ENCODE peak calls at places on chromosomes 12 and 14, in six cellular contexts. I, K, G, Q, D and Y are unnamed samples.
A peak's percentile ranks its signal among the peaks of the same experiment; 100 is the strongest.

GRCh38 chr14:69880051-69880487 is 853 bp downstream of the SMOC1 start:
- DNase-seq in I (no peak), K (peak; percentile 60), G (peak; percentile 27), Q (no peak), D (peak; percentile 33), Y (peak; percentile 16)

GRCh38 chr12:126974779-126975178 is 1292.2 kb upstream of the TMEM132C start:
- DNase-seq in I (peak; percentile 54), K (peak; percentile 11), G (no peak), Q (no peak), D (no peak), Y (no peak)

GRCh38 chr14:35412281-35413057 is 7.9 kb upstream of the NFKBIA start:
- DNase-seq in I (no peak), K (no peak), G (no peak), Q (peak; percentile 44), D (peak; percentile 47), Y (no peak)

GRCh38 chr12:51887476-51888315 is at the start of gene ANKRD33:
- DNase-seq in I (peak; percentile 94), K (peak; percentile 90), G (no peak), Q (peak; percentile 68), D (peak; percentile 28), Y (no peak)

GRCh38 chr12:65526311-65526710 is 247.8 kb downstream of the MSRB3 start:
- DNase-seq in I (no peak), K (no peak), G (peak; percentile 64), Q (no peak), D (no peak), Y (no peak)

GRCh38 chr14:96038558-96038919 is 623 bp upstream of the C14orf132 start:
- DNase-seq in I (no peak), K (peak; percentile 38), G (peak; percentile 25), Q (no peak), D (no peak), Y (no peak)

GRCh38 chr12:9648701-9649531 is 20.6 kb upstream of the CLEC2D start:
- DNase-seq in I (no peak), K (peak; percentile 26), G (no peak), Q (peak; percentile 8), D (no peak), Y (peak; percentile 13)

GRCh38 chr14:36070056-36071043 is 106.2 kb downstream of the PTCSC3 start:
- DNase-seq in I (peak; percentile 78), K (peak; percentile 87), G (peak; percentile 61), Q (peak; percentile 70), D (peak; percentile 66), Y (peak; percentile 36)

GRCh38 chr12:65779091-65779642 is 45.1 kb upstream of the HMGA2 start:
- DNase-seq in I (no peak), K (peak; percentile 27), G (peak; percentile 45), Q (peak; percentile 34), D (peak; percentile 43), Y (no peak)

GRCh38 chr12:106333010-106333409 is 24.5 kb upstream of the POLR3B start:
- DNase-seq in I (no peak), K (no peak), G (no peak), Q (no peak), D (no peak), Y (no peak)

GRCh38 chr12:50057000-50057841 is at the start of gene ASIC1:
- DNase-seq in I (peak; percentile 77), K (peak; percentile 88), G (peak; percentile 67), Q (peak; percentile 73), D (peak; percentile 70), Y (peak; percentile 37)

GRCh38 chr14:78446807-78447206 is 276.6 kb downstream of the NRXN3 start:
- DNase-seq in I (peak; percentile 32), K (peak; percentile 74), G (no peak), Q (no peak), D (no peak), Y (no peak)

GRCh38 chr12:64390275-64390851 is at the start of gene C12orf56:
- DNase-seq in I (peak; percentile 87), K (peak; percentile 55), G (no peak), Q (no peak), D (no peak), Y (no peak)

GRCh38 chr12:6267007-6267721 is 43.3 kb upstream of the PLEKHG6 start:
- DNase-seq in I (no peak), K (no peak), G (peak; percentile 84), Q (no peak), D (peak; percentile 45), Y (no peak)

GRCh38 chr14:101499080-101499479 is 62.2 kb upstream of the DIO3 start:
- DNase-seq in I (peak; percentile 11), K (no peak), G (no peak), Q (no peak), D (no peak), Y (no peak)

GRCh38 chr12:27899151-27899661 is 73.3 kb downstream of the PTHLH start:
- DNase-seq in I (no peak), K (no peak), G (peak; percentile 97), Q (peak; percentile 98), D (peak; percentile 99), Y (no peak)

GRCh38 chr12:38713294-38713693 is 192.1 kb downstream of the CPNE8 start:
- DNase-seq in I (no peak), K (no peak), G (peak; percentile 19), Q (no peak), D (no peak), Y (no peak)

GRCh38 chr12:29634057-29634456 is 136.6 kb upstream of the OVCH1 start:
- DNase-seq in I (no peak), K (no peak), G (peak; percentile 35), Q (peak; percentile 68), D (peak; percentile 33), Y (no peak)

GRCh38 chr12:31715283-31715825 is 13.5 kb downstream of the AMN1 start:
- DNase-seq in I (no peak), K (no peak), G (no peak), Q (peak; percentile 69), D (peak; percentile 2), Y (no peak)

GRCh38 chr12:114783176-114783575 is 99.2 kb upstream of the TBX3 start:
- DNase-seq in I (no peak), K (no peak), G (no peak), Q (peak; percentile 73), D (peak; percentile 68), Y (no peak)

GRCh38 chr14:104957146-104958113 is 20.7 kb downstream of the AHNAK2 start:
- DNase-seq in I (no peak), K (no peak), G (no peak), Q (no peak), D (peak; percentile 12), Y (no peak)

GRCh38 chr12:28750946-28751714 is 397.9 kb upstream of the FAR2 start:
- DNase-seq in I (no peak), K (no peak), G (no peak), Q (peak; percentile 14), D (no peak), Y (peak; percentile 67)

GRCh38 chr14:71355324-71356201 is 448.3 kb downstream of the PCNX1 start:
- DNase-seq in I (no peak), K (no peak), G (peak; percentile 38), Q (no peak), D (peak; percentile 92), Y (no peak)

GRCh38 chr14:68404652-68405183 is 388.1 kb downstream of the ZFP36L1 start:
- DNase-seq in I (no peak), K (no peak), G (no peak), Q (no peak), D (no peak), Y (no peak)

GRCh38 chr12:65536876-65537661 is 258.6 kb downstream of the MSRB3 start:
- DNase-seq in I (no peak), K (no peak), G (peak; percentile 97), Q (peak; percentile 100), D (peak; percentile 100), Y (no peak)

GRCh38 chr14:54175298-54175942 is 218.8 kb upstream of the BMP4 start:
- DNase-seq in I (peak; percentile 64), K (peak; percentile 83), G (peak; percentile 65), Q (peak; percentile 84), D (peak; percentile 83), Y (peak; percentile 42)

GRCh38 chr14:50998612-50999011 is 54.3 kb upstream of the PYGL start:
- DNase-seq in I (no peak), K (no peak), G (no peak), Q (no peak), D (no peak), Y (no peak)

GRCh38 chr12:58176296-58176869 is 235.0 kb downstream of the ATP23 start:
- DNase-seq in I (peak; percentile 83), K (peak; percentile 78), G (peak; percentile 6), Q (peak; percentile 35), D (peak; percentile 12), Y (no peak)

GRCh38 chr14:103562135-103562384 is 397 bp downstream of the BAG5 start:
- DNase-seq in I (no peak), K (no peak), G (no peak), Q (no peak), D (no peak), Y (no peak)

GRCh38 chr14:90518941-90519256 is 122.1 kb downstream of the CALM1 start:
- DNase-seq in I (peak; percentile 68), K (peak; percentile 47), G (no peak), Q (peak; percentile 14), D (no peak), Y (peak; percentile 8)

GRCh38 chr12:55842681-55843429 is at the start of gene MMP19:
- DNase-seq in I (peak; percentile 73), K (no peak), G (peak; percentile 56), Q (peak; percentile 91), D (peak; percentile 91), Y (no peak)

GRCh38 chr14:104344815-104345214 is 206.4 kb downstream of the KIF26A start:
- DNase-seq in I (no peak), K (no peak), G (no peak), Q (no peak), D (no peak), Y (no peak)

GRCh38 chr14:44404021-44404420 is 103.1 kb downstream of the FSCB start:
- DNase-seq in I (no peak), K (no peak), G (peak; percentile 20), Q (no peak), D (no peak), Y (no peak)

GRCh38 chr14:61625171-61625570 is 70.1 kb upstream of the HIF1A start:
- DNase-seq in I (no peak), K (no peak), G (peak; percentile 60), Q (peak; percentile 32), D (no peak), Y (no peak)
- H3K4me2 ChIP-seq in I (no peak overlapping the region), K (no peak overlapping the region), G (no peak overlapping the region), Q (no peak overlapping the region), D (no peak overlapping the region), Y (no peak overlapping the region)

GRCh38 chr12:72349491-72349890 is 77.3 kb downstream of the TRHDE start:
- DNase-seq in I (no peak), K (no peak), G (no peak), Q (no peak), D (no peak), Y (no peak)
- H3K9ac ChIP-seq in I (no peak overlapping the region), K (no peak overlapping the region), G (no peak overlapping the region), Q (no peak overlapping the region), D (no peak overlapping the region), Y (no peak overlapping the region)

GRCh38 chr12:73106896-73107295 is 834.7 kb downstream of the TRHDE start:
- DNase-seq in I (no peak), K (no peak), G (no peak), Q (no peak), D (no peak), Y (no peak)
- H3K4me2 ChIP-seq in I (no peak overlapping the region), K (no peak overlapping the region), G (no peak overlapping the region), Q (no peak overlapping the region), D (no peak overlapping the region), Y (no peak overlapping the region)

DNA sequence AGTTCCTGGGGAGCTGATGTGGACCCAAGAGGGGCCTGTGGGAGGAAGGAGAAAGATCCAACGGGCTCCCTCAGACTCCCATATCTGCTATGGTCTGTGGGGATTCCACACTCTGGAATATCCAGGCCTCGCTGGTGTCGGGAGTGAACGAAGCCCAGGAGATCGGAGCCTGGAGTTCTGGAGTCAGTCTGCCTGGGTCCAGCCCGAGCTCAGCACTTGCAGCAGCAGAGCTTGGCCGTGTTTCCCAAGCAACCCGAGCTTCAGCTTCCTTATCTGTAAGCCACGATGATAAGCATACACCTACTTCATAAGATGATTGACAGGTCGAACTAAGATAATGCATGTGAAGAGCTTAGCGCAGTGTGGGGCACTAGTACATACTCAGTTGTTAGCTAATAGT is 10.1 kb downstream of the LTBP2 start:
- DNase-seq in I (no peak), K (no peak), G (no peak), Q (no peak), D (no peak), Y (no peak)
- H3K9ac ChIP-seq in I (no peak overlapping the region), K (no peak overlapping the region), G (no peak overlapping the region), Q (no peak overlapping the region), D (no peak overlapping the region), Y (no peak overlapping the region)